ENCODE peak calls at places on chromosomes 16 and 17, in nine cellular contexts. B is frontal cortex; I is H54; R is stimulated activated CD8-positive, alpha-beta memory T cell treated with anti-CD3 and anti-CD28 coated beads, Interleukin-4, amount 100 ng/mL, for 1 hour; H is heart left ventricle; M is CD4-positive, alpha-beta T cell; W is RPMI8226; S is foreskin fibroblast; D is pons. T is an unnamed sample.

GRCh38 chr16:11835891-11836652 is 15.3 kb downstream of the RSL1D1 start:
- DNase-seq in H (no peak), W (no peak), B (no peak), D (no peak), R (no peak), S (peak; percentile 82), I (no peak), M (no peak), T (peak; percentile 26)

GRCh38 chr17:63601439-63602371 is 1.0 kb downstream of the TACO1 start:
- DNase-seq in M (no peak), R (no peak), H (no peak), S (peak; percentile 27), W (no peak), B (no peak), I (no peak), D (no peak), T (no peak)

GRCh38 chr17:57615836-57616235 is 129.3 kb downstream of the CCDC182 start:
- DNase-seq in H (no peak), W (no peak), S (no peak), B (no peak), I (no peak), M (no peak), R (no peak), D (no peak), T (no peak)

GRCh38 chr17:61009619-61010018 is 332.0 kb downstream of the BCAS3 start:
- DNase-seq in S (peak; percentile 45), H (no peak), I (no peak), W (peak; percentile 53), D (no peak), B (no peak), M (no peak), R (no peak), T (no peak)

GRCh38 chr17:75068750-75069149 is 19.0 kb upstream of the SLC16A5 start:
- DNase-seq in R (no peak), D (no peak), M (no peak), I (no peak), B (no peak), H (no peak), W (no peak), S (no peak), T (no peak)

GRCh38 chr17:81365601-81366585 is 29.4 kb upstream of the BAHCC1 start:
- DNase-seq in B (no peak), R (no peak), W (peak; percentile 87), D (no peak), S (no peak), H (no peak), I (no peak), M (no peak), T (no peak)

GRCh38 chr17:1989135-1989534 is 36.0 kb downstream of the RTN4RL1 start:
- DNase-seq in I (peak; percentile 75), M (no peak), D (no peak), R (no peak), S (peak; percentile 94), B (no peak), W (no peak), H (no peak), T (peak; percentile 93)

GRCh38 chr16:1338119-1338730 is 4.8 kb downstream of the BAIAP3 start:
- DNase-seq in H (no peak), B (no peak), I (no peak), S (no peak), M (no peak), R (no peak), D (no peak), W (peak; percentile 73), T (no peak)

GRCh38 chr16:46690281-46691178 is 1.1 kb downstream of the ORC6 start:
- DNase-seq in H (no peak), S (peak; percentile 63), M (no peak), B (peak; percentile 17), I (no peak), W (peak; percentile 15), D (no peak), R (no peak), T (no peak)

GRCh38 chr17:70278846-70279465 is 109.6 kb downstream of the KCNJ2 start:
- DNase-seq in S (peak; percentile 8), M (no peak), R (no peak), W (no peak), I (no peak), D (peak; percentile 64), B (no peak), H (no peak), T (no peak)

GRCh38 chr17:68260051-68260762 is 12.4 kb downstream of the AMZ2 start:
- DNase-seq in M (no peak), S (peak; percentile 54), R (no peak), I (no peak), H (no peak), B (no peak), D (no peak), W (no peak), T (no peak)

GRCh38 chr16:85564277-85565051 is 48.7 kb upstream of the GSE1 start:
- DNase-seq in M (no peak), B (no peak), H (no peak), I (no peak), S (no peak), R (no peak), D (no peak), W (peak; percentile 75), T (no peak)

GRCh38 chr16:64478258-64478906 is 643.5 kb downstream of the CDH11 start:
- DNase-seq in S (peak; percentile 74), D (no peak), H (no peak), B (no peak), W (peak; percentile 75), M (no peak), R (no peak), I (no peak), T (peak; percentile 34)

GRCh38 chr17:74643826-74644225 is 20.3 kb upstream of the CD300E start:
- DNase-seq in W (no peak), M (no peak), I (no peak), H (no peak), D (no peak), R (no peak), S (no peak), B (no peak), T (no peak)

GRCh38 chr17:22470411-22471175 is 778.3 kb downstream of the KCNJ18 start:
- DNase-seq in H (no peak), S (no peak), D (no peak), B (no peak), W (no peak), M (no peak), R (no peak), I (no peak), T (no peak)

GRCh38 chr17:4788807-4789700 is at the start of gene GLTPD2:
- DNase-seq in I (no peak), S (peak; percentile 18), R (no peak), B (no peak), D (no peak), W (no peak), M (no peak), H (no peak), T (no peak)

GRCh38 chr16:26963109-26963508 is 103.6 kb upstream of the C16orf82 start:
- DNase-seq in M (no peak), W (peak; percentile 24), B (no peak), D (no peak), H (no peak), R (no peak), I (peak; percentile 9), S (peak; percentile 26), T (no peak)

GRCh38 chr17:80030730-80031410 is 4.8 kb downstream of the TBC1D16 start:
- DNase-seq in R (no peak), D (no peak), S (no peak), W (no peak), I (no peak), H (no peak), M (no peak), B (no peak), T (no peak)

GRCh38 chr17:39608601-39609000 is 881 bp upstream of the NEUROD2 start:
- DNase-seq in M (no peak), B (no peak), S (no peak), R (no peak), W (no peak), D (no peak), I (no peak), H (no peak), T (no peak)

GRCh38 chr16:82715833-82716232 is 89.1 kb downstream of the CDH13 start:
- DNase-seq in M (no peak), W (no peak), S (peak; percentile 50), I (no peak), H (peak; percentile 79), B (no peak), D (no peak), R (no peak), T (no peak)

GRCh38 chr17:78448356-78448993 is 70.0 kb downstream of the PGS1 start:
- DNase-seq in W (no peak), R (no peak), B (no peak), D (no peak), S (no peak), H (no peak), M (no peak), I (no peak), T (no peak)

GRCh38 chr16:66382171-66382965 is 15.9 kb downstream of the CDH5 start:
- DNase-seq in B (no peak), I (peak; percentile 71), W (no peak), S (no peak), H (peak; percentile 64), M (no peak), D (peak; percentile 9), R (no peak), T (peak; percentile 40)

GRCh38 chr17:7048968-7049367 is 5.1 kb upstream of the SLC16A11 start:
- DNase-seq in W (no peak), I (no peak), M (no peak), S (no peak), H (no peak), R (no peak), D (no peak), B (no peak), T (no peak)

GRCh38 chr16:80288616-80289015 is 252.2 kb upstream of the DYNLRB2 start:
- DNase-seq in B (no peak), D (no peak), M (no peak), I (no peak), H (no peak), R (no peak), W (no peak), S (no peak), T (no peak)

GRCh38 chr17:50906443-50906842 is 40.3 kb upstream of the TOB1 start:
- DNase-seq in M (no peak), I (no peak), D (no peak), S (no peak), W (no peak), H (no peak), R (no peak), B (no peak), T (no peak)

GRCh38 chr17:2054262-2054739 is 602 bp upstream of the HIC1 start:
- DNase-seq in S (peak; percentile 75), I (no peak), D (no peak), R (no peak), W (peak; percentile 22), H (peak; percentile 44), B (peak; percentile 63), M (no peak), T (no peak)

T was measured in GM04504.